ENCODE peak calls at places on chromosomes 7 and 10, in nine cellular contexts. F is stomach, E is transverse colon, M is breast epithelium, X is Panc1, G is prostate gland, J is GM23338, C is HL-60, U is vagina. T is an unnamed sample.

GRCh38 chr7:130896898-130897514 is 163.0 kb upstream of the KLF14 start:
- DNase-seq in F (peak; percentile 71), E (peak; percentile 80), G (no peak), X (no peak), U (no peak), M (no peak), C (no peak), J (peak; percentile 86), T (peak; percentile 76)

GRCh38 chr7:141262101-141262819 is 188.4 kb downstream of the TMEM178B start:
- DNase-seq in G (no peak), M (no peak), E (no peak), J (peak; percentile 57), U (no peak), X (no peak), F (no peak), C (no peak), T (no peak)

GRCh38 chr10:114899982-114900381 is 38.0 kb upstream of the TRUB1 start:
- DNase-seq in M (no peak), X (no peak), E (no peak), U (no peak), C (no peak), G (no peak), J (no peak), F (no peak), T (no peak)

GRCh38 chr7:145105561-145105960 is 269.7 kb upstream of the TPK1 start:
- DNase-seq in C (no peak), E (no peak), M (no peak), G (no peak), J (no peak), F (no peak), U (no peak), X (no peak), T (no peak)

GRCh38 chr10:34046651-34047050 is 712.2 kb upstream of the NRP1 start:
- DNase-seq in C (no peak), M (no peak), X (no peak), U (no peak), E (no peak), G (no peak), F (no peak), J (no peak), T (no peak)

GRCh38 chr7:131692131-131692960 is 135.9 kb upstream of the PODXL start:
- DNase-seq in G (peak; percentile 26), C (peak; percentile 11), F (peak; percentile 41), X (peak; percentile 4), U (no peak), M (no peak), J (peak; percentile 91), E (peak; percentile 57), T (peak; percentile 41)

GRCh38 chr10:98312349-98312748 is 44.4 kb upstream of the LOXL4 start:
- DNase-seq in C (no peak), M (no peak), U (no peak), F (no peak), J (no peak), X (no peak), G (no peak), E (no peak), T (no peak)

GRCh38 chr10:75042292-75042974 is 69.0 kb upstream of the SAMD8 start:
- DNase-seq in F (no peak), C (no peak), G (no peak), J (no peak), U (no peak), X (no peak), E (no peak), M (no peak), T (peak; percentile 8)

GRCh38 chr7:142542938-142543337 is 206.3 kb upstream of the PRSS1 start:
- DNase-seq in X (no peak), F (no peak), M (no peak), E (no peak), J (no peak), C (no peak), U (no peak), G (no peak), T (no peak)

GRCh38 chr10:79898597-79899325 is 50.1 kb downstream of the SFTPD start:
- DNase-seq in M (no peak), F (no peak), X (no peak), G (no peak), J (no peak), C (no peak), E (no peak), U (no peak), T (no peak)

GRCh38 chr10:121536271-121536918 is 61.8 kb downstream of the FGFR2 start:
- DNase-seq in U (no peak), X (no peak), C (no peak), G (no peak), M (no peak), E (no peak), J (peak; percentile 50), F (no peak), T (no peak)

GRCh38 chr10:119893845-119894427 is 1.4 kb downstream of the SEC23IP start:
- DNase-seq in U (no peak), E (no peak), J (no peak), G (no peak), F (no peak), M (no peak), X (no peak), C (no peak), T (no peak)

GRCh38 chr10:43077421-43078171 is 727 bp downstream of the RET start:
- DNase-seq in C (no peak), M (no peak), X (no peak), G (no peak), F (no peak), E (no peak), J (peak; percentile 63), U (no peak), T (no peak)

GRCh38 chr10:110421512-110422138 is 76.1 kb upstream of the DUSP5 start:
- DNase-seq in X (no peak), C (no peak), M (no peak), J (no peak), E (no peak), G (no peak), F (no peak), U (no peak), T (no peak)
- H3K4me3 ChIP-seq in X (no peak overlapping the region), C (no peak overlapping the region), M (no peak overlapping the region), J (no peak overlapping the region), E (no peak overlapping the region), G (no peak overlapping the region), F (no peak overlapping the region), U (no peak overlapping the region), T (no peak overlapping the region)

GRCh38 chr7:105759670-105760548 is 116.5 kb downstream of the ATXN7L1 start:
- DNase-seq in C (no peak), M (no peak), X (no peak), U (no peak), J (peak; percentile 77), F (peak; percentile 49), E (peak; percentile 51), G (peak; percentile 60), T (no peak)
- TF ChIP-seq POLR2AphosphoS5 in C (no peak), M (no peak), X (no peak), U (no peak), J (no peak), F (no peak), E (no peak), G (no peak), T (no peak)

GRCh38 chr10:112983444-112984056 is 33.5 kb downstream of the TCF7L2 start:
- DNase-seq in X (no peak), F (no peak), U (no peak), G (no peak), C (no peak), E (no peak), M (no peak), J (no peak), T (no peak)

GRCh38 chr10:112986791-112987190 is 36.7 kb downstream of the TCF7L2 start:
- DNase-seq in J (no peak), E (no peak), G (no peak), M (no peak), U (no peak), X (no peak), C (no peak), F (no peak), T (no peak)

GRCh38 chr10:112984756-112985155 is 34.7 kb downstream of the TCF7L2 start:
- DNase-seq in M (no peak), C (no peak), U (no peak), F (no peak), G (no peak), E (no peak), J (no peak), X (no peak), T (no peak)

GRCh38 chr10:112988839-112989406 is 38.9 kb downstream of the TCF7L2 start:
- DNase-seq in U (no peak), F (no peak), J (peak; percentile 55), X (no peak), M (no peak), G (no peak), E (no peak), C (no peak), T (no peak)

DNA sequence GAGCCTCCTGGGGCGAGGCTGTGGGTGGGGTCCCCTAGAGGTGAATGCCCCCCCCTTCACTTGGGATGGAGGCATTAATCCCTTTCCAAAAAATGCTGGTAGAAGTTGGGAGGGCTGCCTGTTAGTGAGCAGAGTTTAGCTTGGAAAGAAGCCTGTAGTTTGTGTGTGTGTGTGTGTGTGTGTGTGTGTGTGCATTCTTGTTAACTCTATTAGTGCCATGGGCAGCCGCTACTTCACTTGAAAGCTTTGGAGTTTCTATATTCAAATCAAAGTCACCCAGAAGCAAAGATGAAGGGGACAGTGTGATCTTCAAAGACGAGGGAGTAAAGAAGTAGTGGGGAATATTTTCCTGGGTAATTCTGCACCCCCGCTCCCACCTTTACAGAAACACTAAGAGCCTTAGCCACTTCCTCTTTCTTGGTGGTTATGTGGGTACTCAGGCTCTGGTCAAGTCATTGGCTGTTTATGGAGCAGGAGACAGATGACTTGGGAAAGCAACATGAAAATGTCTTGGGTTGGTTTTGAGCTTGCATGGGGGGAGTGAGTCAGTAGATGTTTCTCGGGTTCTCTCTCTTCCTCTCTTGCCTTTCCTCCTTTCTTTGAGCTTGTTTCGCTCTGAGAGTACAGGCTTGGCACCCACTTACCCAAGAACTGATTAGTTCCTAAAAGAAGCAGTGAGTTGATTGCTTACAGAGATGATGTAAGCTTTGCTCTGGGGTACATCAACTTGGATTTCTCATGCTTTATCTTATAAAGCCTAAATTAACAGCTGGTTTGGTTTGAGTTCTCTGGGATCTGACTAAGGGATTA is 35.9 kb downstream of the TCF7L2 start:
- DNase-seq in C (peak; percentile 42), G (no peak), J (no peak), X (no peak), F (no peak), U (no peak), E (no peak), M (no peak), T (no peak)
- H3K4me3 ChIP-seq in C (no peak overlapping the region), G (no peak overlapping the region), J (no peak overlapping the region), X (no peak overlapping the region), F (no peak overlapping the region), U (no peak overlapping the region), E (no peak overlapping the region), M (no peak overlapping the region), T (no peak overlapping the region)

DNA sequence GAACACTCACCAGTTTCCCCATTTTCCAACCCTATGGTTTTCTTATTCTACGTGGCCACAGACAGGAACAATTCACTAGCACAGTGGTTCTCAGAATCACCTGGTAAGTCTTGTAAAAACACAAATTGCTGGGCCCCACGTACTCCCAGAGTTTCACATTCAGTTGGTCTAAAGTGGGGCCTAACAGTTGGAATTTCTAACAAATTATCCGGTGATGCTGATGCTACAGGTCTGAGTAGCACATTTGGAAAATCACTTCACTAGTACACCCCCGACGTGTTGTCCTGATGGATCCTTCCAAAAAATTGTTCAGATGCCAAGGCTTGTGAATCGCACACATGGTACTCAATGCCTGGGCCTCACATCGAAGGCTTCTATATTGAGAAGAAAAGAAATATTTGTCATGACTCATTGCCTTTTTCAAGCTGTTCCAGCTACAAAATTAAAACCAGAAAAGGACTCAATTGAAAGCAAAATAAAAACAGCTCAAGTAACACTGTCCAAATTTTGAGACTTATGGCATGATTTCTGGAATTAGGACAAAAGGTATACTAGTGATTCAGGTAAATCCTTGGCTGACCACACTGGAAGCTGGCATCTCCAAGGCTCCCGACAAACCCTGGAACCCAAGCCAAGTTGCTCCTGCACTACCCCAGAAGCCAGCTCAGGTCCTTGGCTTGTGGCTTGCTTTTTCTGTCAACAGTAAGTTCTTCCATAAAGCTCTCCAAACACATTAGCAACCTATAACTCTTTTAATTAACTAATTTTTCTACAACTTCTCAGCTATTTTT is 12.9 kb upstream of the VIM start:
- DNase-seq in J (no peak), C (no peak), F (no peak), U (no peak), E (no peak), M (no peak), X (no peak), G (no peak), T (no peak)
- TF ChIP-seq POLR2AphosphoS5 in J (no peak), C (no peak), F (no peak), U (no peak), E (no peak), M (no peak), X (no peak), G (no peak), T (no peak)

T was measured in upper lobe of left lung.